ENCODE peak calls at places on chromosomes 11 and 22, in five cellular contexts. P, C, D, Z and J are unnamed samples.

GRCh38 chr11:47269829-47270305 is at the start of gene MADD:
- DNase-seq in D (peak; percentile 94), Z (peak; percentile 85), C (peak; percentile 77), P (peak; percentile 97), J (peak; percentile 85)

GRCh38 chr11:8597182-8597581 is 3.2 kb upstream of the STK33 start:
- DNase-seq in D (no peak), C (no peak), P (no peak), Z (peak; percentile 79), J (no peak)

GRCh38 chr11:127054153-127054552 is 53.6 kb upstream of the KIRREL3 start:
- DNase-seq in D (no peak), C (no peak), Z (no peak), P (no peak), J (no peak)

GRCh38 chr22:24901448-24901847 is 45.0 kb downstream of the LHFPL7 start:
- DNase-seq in C (no peak), D (no peak), P (no peak), Z (no peak), J (no peak)

GRCh38 chr22:42841444-42841843 is 15.6 kb downstream of the ARFGAP3 start:
- DNase-seq in C (no peak), Z (peak; percentile 74), D (no peak), P (no peak), J (no peak)

GRCh38 chr11:30895046-30895445 is 308.9 kb upstream of the MPPED2 start:
- DNase-seq in D (no peak), C (no peak), Z (no peak), P (no peak), J (no peak)

GRCh38 chr22:39299829-39300178 is 19.6 kb downstream of the RPL3 start:
- DNase-seq in D (no peak), C (peak; percentile 73), Z (peak; percentile 48), P (no peak), J (no peak)

GRCh38 chr11:83157755-83158473 is 983 bp downstream of the PCF11 start:
- DNase-seq in D (peak; percentile 16), P (peak; percentile 4), Z (peak; percentile 47), C (peak; percentile 61), J (peak; percentile 60)

GRCh38 chr11:17734986-17735822 is 623 bp downstream of the KCNC1 start:
- DNase-seq in C (peak; percentile 81), Z (peak; percentile 77), D (peak; percentile 61), P (peak; percentile 12), J (peak; percentile 62)

GRCh38 chr11:115267228-115267627 is 237.0 kb downstream of the CADM1 start:
- DNase-seq in C (no peak), P (peak; percentile 54), D (no peak), Z (no peak), J (no peak)

GRCh38 chr11:97883086-97883485 is 1137.7 kb upstream of the CNTN5 start:
- DNase-seq in Z (no peak), D (no peak), C (no peak), P (no peak), J (no peak)

GRCh38 chr11:106447631-106448191 is 370.2 kb downstream of the AASDHPPT start:
- DNase-seq in C (no peak), Z (no peak), P (no peak), D (no peak), J (no peak)